ENCODE peak calls at places on chromosomes 2 and 18, in six cellular contexts. C is fibroblast of lung, N is GM23338, J is neural progenitor cell, G is neuronal stem cell, D is keratinocyte. R is an unnamed sample.

GRCh38 chr2:55111570-55112228 is 61.4 kb upstream of the RTN4 start:
- DNase-seq in J (no peak), C (peak), G (no peak), N (peak), D (no peak), R (peak)

GRCh38 chr18:54089749-54090459 is 134.6 kb downstream of the MBD2 start:
- DNase-seq in N (no peak), J (peak), D (no peak), G (no peak), C (no peak), R (no peak)

GRCh38 chr2:234496835-234497591 is at the start of gene ARL4C:
- DNase-seq in D (no peak), C (peak), J (peak), G (peak), N (peak), R (peak)

GRCh38 chr2:218727502-218728165 is 17.0 kb downstream of the TTLL4 start:
- DNase-seq in G (no peak), J (no peak), N (peak), C (no peak), D (no peak), R (no peak)

GRCh38 chr18:49846263-49846662 is 32.9 kb upstream of the ACAA2 start:
- DNase-seq in G (no peak), D (no peak), C (peak), J (no peak), N (no peak), R (peak)

GRCh38 chr18:48831113-48831759 is 119.5 kb downstream of the SMAD7 start:
- DNase-seq in G (no peak), C (no peak), J (no peak), N (no peak), D (no peak), R (no peak)

GRCh38 chr2:150916434-150916833 is 345.2 kb downstream of the RBM43 start:
- DNase-seq in D (no peak), N (no peak), G (no peak), C (no peak), J (no peak), R (no peak)

GRCh38 chr2:135863231-135863630 is 13.0 kb downstream of the MCM6 start:
- DNase-seq in G (no peak), D (no peak), J (no peak), N (no peak), C (no peak), R (no peak)

GRCh38 chr18:64717026-64717425 is 568.1 kb upstream of the LINC00305 start:
- DNase-seq in C (no peak), G (no peak), J (no peak), N (no peak), D (no peak), R (peak)

GRCh38 chr2:198309673-198310280 is 505.4 kb downstream of the PLCL1 start:
- DNase-seq in J (peak), G (peak), N (peak), C (peak), D (no peak), R (peak)

GRCh38 chr2:143745060-143745459 is 615.8 kb downstream of the ARHGAP15 start:
- DNase-seq in J (no peak), D (no peak), N (peak), G (no peak), C (no peak), R (no peak)

GRCh38 chr18:72652990-72653593 is 109.0 kb upstream of the CBLN2 start:
- DNase-seq in J (peak), N (peak), G (peak), D (no peak), C (peak), R (peak)

GRCh38 chr2:203759692-203760365 is 53.4 kb downstream of the CD28 start:
- DNase-seq in G (no peak), D (peak), N (no peak), C (peak), J (no peak), R (peak)

GRCh38 chr2:96842600-96842999 is 1.2 kb downstream of the ANKRD23 start:
- DNase-seq in J (no peak), C (no peak), D (no peak), N (no peak), G (no peak), R (no peak)

GRCh38 chr2:54587439-54588016 is 131.4 kb downstream of the SPTBN1 start:
- DNase-seq in N (no peak), J (no peak), D (no peak), C (no peak), G (no peak), R (no peak)

GRCh38 chr2:173659522-173659921 is 304.9 kb downstream of the CDCA7 start:
- DNase-seq in N (no peak), C (peak), D (no peak), G (no peak), J (peak), R (no peak)

GRCh38 chr18:49963217-49963616 is 149.9 kb upstream of the ACAA2 start:
- DNase-seq in N (no peak), C (no peak), D (no peak), J (no peak), G (no peak), R (no peak)

GRCh38 chr2:84643991-84644390 is 127.7 kb downstream of the DNAH6 start:
- DNase-seq in C (peak), D (no peak), G (no peak), N (peak), J (peak), R (no peak)

GRCh38 chr2:45843136-45843535 is 191.7 kb downstream of the PRKCE start:
- DNase-seq in N (no peak), C (no peak), J (no peak), G (no peak), D (no peak), R (no peak)

GRCh38 chr2:54604771-54605350 is 118.6 kb upstream of the EML6 start:
- DNase-seq in N (no peak), J (peak), G (no peak), C (no peak), D (no peak), R (no peak)

GRCh38 chr2:241865957-241866858 is 3.3 kb upstream of the RTP5 start:
- DNase-seq in G (peak), C (no peak), N (peak), J (peak), D (no peak), R (no peak)

GRCh38 chr2:187716301-187716700 is 162.1 kb upstream of the TFPI start:
- DNase-seq in J (no peak), N (no peak), C (no peak), G (no peak), D (no peak), R (no peak)

GRCh38 chr2:182554950-182555349 is 128.1 kb upstream of the PDE1A start:
- DNase-seq in N (no peak), C (no peak), D (no peak), J (no peak), G (no peak), R (no peak)

GRCh38 chr18:21656402-21656801 is 44.3 kb downstream of the SNRPD1 start:
- DNase-seq in C (peak), G (no peak), D (no peak), J (no peak), N (no peak), R (no peak)

GRCh38 chr18:23825978-23826405 is 136.7 kb downstream of the LAMA3 start:
- DNase-seq in J (no peak), N (no peak), D (no peak), G (no peak), C (peak), R (peak)

GRCh38 chr2:86238354-86238753 is 39.1 kb downstream of the MRPL35 start:
- DNase-seq in C (no peak), N (no peak), D (no peak), J (no peak), G (no peak), R (no peak)

GRCh38 chr2:232421189-232421785 is 14.6 kb downstream of the ALPG start:
- DNase-seq in C (no peak), G (no peak), N (peak), D (no peak), J (peak), R (no peak)

GRCh38 chr2:232419245-232420072 is 12.8 kb downstream of the ALPG start:
- DNase-seq in N (peak), J (peak), D (no peak), G (no peak), C (no peak), R (no peak)

GRCh38 chr2:232422051-232422450 is 15.4 kb downstream of the ALPG start:
- DNase-seq in J (no peak), N (no peak), D (no peak), C (no peak), G (no peak), R (no peak)

GRCh38 chr2:232420073-232420454 is 13.4 kb downstream of the ALPG start:
- DNase-seq in G (no peak), N (peak), D (no peak), C (no peak), J (no peak), R (no peak)

GRCh38 chr2:232420463-232421188 is 14.0 kb downstream of the ALPG start:
- DNase-seq in J (peak), D (no peak), N (peak), G (no peak), C (peak), R (peak)
- H3K4me2 ChIP-seq in J (peak), D (peak), N (peak), G (peak), C (no peak), R (peak)

GRCh38 chr2:221554769-221555510 is 17.2 kb downstream of the EPHA4 start:
- DNase-seq in C (peak), G (peak), N (peak), D (no peak), J (peak), R (no peak)
- H3K4me2 ChIP-seq in C (no peak), G (no peak), N (peak), D (no peak), J (peak), R (no peak)

GRCh38 chr2:238267884-238268680 is 20.3 kb downstream of the PER2 start:
- DNase-seq in G (no peak), N (peak), J (no peak), D (no peak), C (no peak), R (no peak)

GRCh38 chr2:238264072-238264460 is 24.2 kb upstream of the HES6 start:
- DNase-seq in G (no peak), N (no peak), C (no peak), D (no peak), J (no peak), R (no peak)

GRCh38 chr2:238265605-238266004 is 22.8 kb downstream of the PER2 start:
- DNase-seq in D (no peak), N (no peak), C (no peak), G (no peak), J (no peak), R (no peak)

GRCh38 chr2:238269741-238270140 is 18.7 kb downstream of the PER2 start:
- DNase-seq in J (no peak), C (no peak), N (no peak), G (no peak), D (no peak), R (no peak)

GRCh38 chr2:238267341-238267710 is 21.1 kb downstream of the PER2 start:
- DNase-seq in N (no peak), G (no peak), J (no peak), D (peak), C (peak), R (no peak)
- H3K4me2 ChIP-seq in N (no peak), G (no peak), J (no peak), D (peak), C (no peak), R (no peak)

GRCh38 chr2:30165617-30166016 is 18.8 kb downstream of the YPEL5 start:
- DNase-seq in C (no peak), G (no peak), N (no peak), D (no peak), J (no peak), R (no peak)

GRCh38 chr2:30164131-30164925 is 17.5 kb downstream of the YPEL5 start:
- DNase-seq in J (no peak), D (no peak), G (no peak), N (peak), C (peak), R (no peak)

GRCh38 chr2:30161929-30162328 is 15.1 kb downstream of the YPEL5 start:
- DNase-seq in N (no peak), C (no peak), J (no peak), D (no peak), G (no peak), R (no peak)

GRCh38 chr2:30162821-30163220 is 16.0 kb downstream of the YPEL5 start:
- DNase-seq in N (no peak), G (no peak), J (no peak), C (no peak), D (no peak), R (no peak)

GRCh38 chr2:30165050-30165520 is 18.3 kb downstream of the YPEL5 start:
- DNase-seq in D (peak), N (peak), J (peak), C (peak), G (peak), R (peak)
- H3K4me2 ChIP-seq in D (no peak), N (no peak), J (no peak), C (peak), G (no peak), R (no peak)

DNA sequence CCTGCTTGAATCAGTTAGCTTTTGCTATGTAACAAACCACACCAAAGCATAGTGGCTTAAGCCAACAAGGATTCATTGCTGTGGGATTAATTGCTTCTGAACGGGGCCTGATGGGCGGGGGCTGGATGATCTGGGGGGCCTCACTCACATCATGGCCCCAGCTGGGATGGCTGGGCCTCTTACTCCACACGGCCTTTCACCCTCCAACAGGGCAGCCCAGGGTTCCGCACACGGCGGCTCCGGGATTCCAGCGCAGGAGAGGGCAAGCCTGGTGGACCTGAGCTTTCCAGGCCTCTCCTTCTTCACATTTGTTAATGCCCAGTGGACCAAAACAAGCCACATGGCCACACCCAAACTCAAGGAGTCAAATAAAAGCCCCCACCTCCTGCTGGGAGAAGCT is 86.3 kb upstream of the PHLPP1 start:
- DNase-seq in D (no peak), N (no peak), C (no peak), J (no peak), G (no peak), R (no peak)
- H3K4me2 ChIP-seq in D (no peak), N (no peak), C (no peak), J (no peak), G (no peak), R (no peak)

DNA sequence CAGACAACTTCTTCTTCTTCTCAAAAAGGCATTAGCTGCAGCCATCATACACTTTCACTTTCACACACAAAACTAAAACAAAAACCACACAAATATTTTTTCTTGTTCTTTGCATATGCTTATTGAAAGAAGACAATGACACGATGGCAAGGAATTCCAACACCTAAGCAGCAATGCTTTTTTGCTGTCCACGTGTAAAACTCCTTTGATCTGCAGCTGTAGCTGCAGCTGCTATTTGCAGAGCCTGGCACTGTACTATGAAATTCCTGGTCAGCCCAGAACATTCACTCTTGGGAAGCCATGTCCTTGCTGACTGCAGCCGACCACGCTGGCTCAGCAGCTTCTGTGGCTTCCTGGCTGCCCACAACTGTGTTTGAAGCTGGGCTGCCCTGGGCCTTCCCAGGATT is 316.2 kb downstream of the CDH2 start:
- DNase-seq in J (no peak), G (no peak), N (no peak), C (peak), D (no peak), R (no peak)
- H3K4me2 ChIP-seq in J (no peak), G (no peak), N (no peak), C (no peak), D (peak), R (peak)

GRCh38 chr18:31738460-31739407 is 21.9 kb downstream of the SLC25A52 start:
- DNase-seq in C (no peak), G (no peak), D (no peak), J (no peak), N (no peak), R (peak)

GRCh38 chr18:31741096-31741735 is 19.5 kb downstream of the SLC25A52 start:
- DNase-seq in J (peak), D (no peak), C (peak), G (peak), N (peak), R (peak)

GRCh38 chr18:31740180-31740579 is 20.5 kb downstream of the SLC25A52 start:
- DNase-seq in D (no peak), G (no peak), N (peak), J (no peak), C (no peak), R (no peak)

GRCh38 chr18:31736630-31737029 is 24.1 kb downstream of the SLC25A52 start:
- DNase-seq in N (no peak), D (no peak), G (no peak), J (no peak), C (no peak), R (no peak)

GRCh38 chr18:31739651-31740050 is 21.0 kb downstream of the SLC25A52 start:
- DNase-seq in J (no peak), D (no peak), G (no peak), C (no peak), N (no peak), R (no peak)
- H3K4me2 ChIP-seq in J (no peak), D (no peak), G (no peak), C (no peak), N (no peak), R (no peak)

GRCh38 chr2:160372585-160372984 is 121.0 kb downstream of the RBMS1 start:
- DNase-seq in C (peak), D (no peak), G (no peak), N (no peak), J (no peak), R (no peak)

GRCh38 chr2:160371251-160372009 is 122.2 kb downstream of the RBMS1 start:
- DNase-seq in N (no peak), C (peak), D (no peak), J (no peak), G (no peak), R (no peak)

GRCh38 chr2:160375037-160375436 is 118.6 kb downstream of the RBMS1 start:
- DNase-seq in J (no peak), G (no peak), C (peak), N (no peak), D (no peak), R (no peak)

GRCh38 chr2:160372010-160372356 is 121.6 kb downstream of the RBMS1 start:
- DNase-seq in J (no peak), C (no peak), D (no peak), N (no peak), G (no peak), R (no peak)

GRCh38 chr2:160373263-160374019 is 120.2 kb downstream of the RBMS1 start:
- DNase-seq in D (no peak), C (no peak), G (no peak), N (no peak), J (no peak), R (no peak)
- H3K4me2 ChIP-seq in D (peak), C (no peak), G (no peak), N (peak), J (peak), R (no peak)

DNA sequence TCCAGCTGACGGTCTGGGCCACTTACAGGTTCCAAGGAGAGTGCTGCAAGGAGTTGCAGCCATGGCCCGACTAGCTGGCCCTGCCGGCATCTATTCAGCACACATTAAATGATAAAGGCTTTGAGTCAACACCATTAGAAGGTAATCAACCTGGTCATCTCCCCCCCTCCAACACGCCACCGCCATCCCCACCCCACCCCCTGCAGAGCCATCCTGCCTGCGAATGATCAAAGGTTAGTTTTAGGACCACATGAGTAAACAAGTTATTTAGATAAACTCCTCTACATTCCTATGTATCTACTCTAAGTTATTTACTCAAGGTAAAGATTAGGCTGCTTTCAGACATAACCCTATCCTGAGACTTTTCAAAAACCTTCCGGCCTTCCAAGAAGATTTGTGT is 349.3 kb upstream of the SLC39A10 start:
- DNase-seq in N (peak), G (no peak), D (no peak), J (no peak), C (no peak), R (peak)
- H3K4me2 ChIP-seq in N (peak), G (no peak), D (no peak), J (no peak), C (no peak), R (no peak)

DNA sequence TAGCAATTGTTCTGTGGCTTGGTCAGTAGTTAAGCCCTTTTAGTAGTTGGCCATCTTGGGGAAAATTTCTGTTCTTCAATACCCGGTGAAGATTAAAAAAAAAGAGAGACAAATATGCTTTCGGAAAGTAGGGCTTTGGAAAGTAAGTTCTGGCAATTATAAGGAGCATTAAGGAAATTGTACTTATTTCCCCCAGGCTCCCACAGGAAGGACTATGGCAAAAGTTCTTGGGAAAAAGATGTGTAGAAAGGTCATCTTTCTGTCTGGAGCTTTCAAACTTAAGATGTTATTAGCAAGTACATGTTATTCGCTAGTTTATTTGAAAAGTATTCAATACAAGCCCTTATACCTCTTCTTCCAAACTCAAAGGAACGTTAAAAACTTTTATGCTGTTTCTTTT is 144.5 kb downstream of the MTX2 start:
- DNase-seq in G (no peak), D (no peak), C (no peak), J (no peak), N (no peak), R (no peak)
- H3K4me2 ChIP-seq in G (no peak), D (no peak), C (no peak), J (no peak), N (no peak), R (no peak)